ENCODE peak calls at places on chromosomes 1 and 21, in eight cellular contexts. T is GM12878, P is ovary, V is NB4, M is tibial nerve, F is thyroid gland, S is IMR-90, H is transverse colon. E is an unnamed sample.

GRCh38 chr1:153533689-153534201 is 2.0 kb downstream of the S100A6 start:
- DNase-seq in S (peak), T (no peak), M (peak), P (peak), H (peak), V (no peak), F (no peak), E (peak)

GRCh38 chr1:51520700-51521248 is 1.7 kb upstream of the EPS15 start:
- DNase-seq in S (no peak), F (no peak), T (no peak), V (peak), M (no peak), P (no peak), H (no peak), E (no peak)

GRCh38 chr1:15740833-15741182 is 1.5 kb upstream of the TMEM82 start:
- DNase-seq in F (no peak), M (no peak), V (no peak), S (no peak), P (no peak), T (no peak), H (no peak), E (no peak)

GRCh38 chr1:87820667-87821066 is 492.0 kb downstream of the LMO4 start:
- DNase-seq in P (no peak), S (no peak), F (no peak), V (no peak), H (no peak), M (no peak), T (no peak), E (no peak)

GRCh38 chr1:71049951-71050598 is 2.5 kb upstream of the PTGER3 start:
- DNase-seq in V (peak), F (no peak), M (peak), S (peak), T (peak), P (no peak), H (no peak), E (no peak)

GRCh38 chr1:227192163-227192562 is 126.1 kb downstream of the CDC42BPA start:
- DNase-seq in V (peak), M (no peak), H (peak), P (no peak), F (no peak), S (peak), T (peak), E (peak)

GRCh38 chr21:44925027-44925755 is 4.5 kb upstream of the ITGB2 start:
- DNase-seq in P (no peak), H (no peak), V (peak), F (no peak), M (no peak), T (no peak), S (peak), E (no peak)

GRCh38 chr1:70327306-70328076 is 27.0 kb downstream of the ANKRD13C start:
- DNase-seq in T (no peak), P (no peak), F (no peak), S (peak), H (no peak), V (no peak), M (no peak), E (no peak)

GRCh38 chr1:88401283-88401682 is 282.8 kb upstream of the PKN2 start:
- DNase-seq in M (no peak), H (no peak), T (peak), V (no peak), S (no peak), F (no peak), P (no peak), E (no peak)

GRCh38 chr1:183871142-183871541 is 66.2 kb downstream of the RGL1 start:
- DNase-seq in M (peak), S (peak), H (no peak), T (no peak), P (no peak), F (no peak), V (no peak), E (no peak)

GRCh38 chr1:230394741-230395140 is 31.4 kb downstream of the PGBD5 start:
- DNase-seq in V (no peak), M (no peak), T (no peak), S (no peak), F (no peak), P (no peak), H (no peak), E (peak)

GRCh38 chr1:235434001-235434400 is 66.8 kb downstream of the TBCE start:
- DNase-seq in H (no peak), F (no peak), V (no peak), P (no peak), S (no peak), M (no peak), T (no peak), E (no peak)

GRCh38 chr1:53073899-53074311 is 11.9 kb downstream of the PODN start:
- DNase-seq in S (no peak), M (peak), V (no peak), P (peak), T (no peak), H (peak), F (no peak), E (peak)

GRCh38 chr1:184143449-184143848 is 91.9 kb downstream of the TSEN15 start:
- DNase-seq in F (peak), V (no peak), T (no peak), S (peak), M (no peak), H (no peak), P (no peak), E (no peak)

DNA sequence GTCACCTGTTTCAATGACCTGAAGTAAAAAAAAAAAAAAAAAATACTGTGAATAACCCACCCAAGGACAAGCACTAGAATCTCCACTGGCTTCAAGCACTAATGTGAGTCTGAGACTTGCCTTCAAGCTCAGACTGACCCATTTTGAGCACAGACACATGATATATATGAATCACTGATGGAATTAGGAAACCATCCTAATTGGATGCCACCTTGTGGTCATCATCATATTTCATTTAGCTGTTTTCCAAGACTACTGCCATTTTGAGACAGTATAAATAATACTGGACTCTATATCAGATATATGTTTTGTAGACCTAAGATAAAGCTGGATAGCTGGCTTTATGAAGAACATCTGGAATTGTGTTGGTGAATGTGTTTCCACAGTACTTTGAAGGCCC is 1232.0 kb downstream of the KCNT2 start:
- DNase-seq in S (peak), T (no peak), F (no peak), P (no peak), M (no peak), V (peak), H (no peak), E (no peak)
- TF ChIP-seq CTCF in S (no peak), T (no peak), F (no peak), P (no peak), M (no peak), V (no peak), H (no peak), E (no peak)

DNA sequence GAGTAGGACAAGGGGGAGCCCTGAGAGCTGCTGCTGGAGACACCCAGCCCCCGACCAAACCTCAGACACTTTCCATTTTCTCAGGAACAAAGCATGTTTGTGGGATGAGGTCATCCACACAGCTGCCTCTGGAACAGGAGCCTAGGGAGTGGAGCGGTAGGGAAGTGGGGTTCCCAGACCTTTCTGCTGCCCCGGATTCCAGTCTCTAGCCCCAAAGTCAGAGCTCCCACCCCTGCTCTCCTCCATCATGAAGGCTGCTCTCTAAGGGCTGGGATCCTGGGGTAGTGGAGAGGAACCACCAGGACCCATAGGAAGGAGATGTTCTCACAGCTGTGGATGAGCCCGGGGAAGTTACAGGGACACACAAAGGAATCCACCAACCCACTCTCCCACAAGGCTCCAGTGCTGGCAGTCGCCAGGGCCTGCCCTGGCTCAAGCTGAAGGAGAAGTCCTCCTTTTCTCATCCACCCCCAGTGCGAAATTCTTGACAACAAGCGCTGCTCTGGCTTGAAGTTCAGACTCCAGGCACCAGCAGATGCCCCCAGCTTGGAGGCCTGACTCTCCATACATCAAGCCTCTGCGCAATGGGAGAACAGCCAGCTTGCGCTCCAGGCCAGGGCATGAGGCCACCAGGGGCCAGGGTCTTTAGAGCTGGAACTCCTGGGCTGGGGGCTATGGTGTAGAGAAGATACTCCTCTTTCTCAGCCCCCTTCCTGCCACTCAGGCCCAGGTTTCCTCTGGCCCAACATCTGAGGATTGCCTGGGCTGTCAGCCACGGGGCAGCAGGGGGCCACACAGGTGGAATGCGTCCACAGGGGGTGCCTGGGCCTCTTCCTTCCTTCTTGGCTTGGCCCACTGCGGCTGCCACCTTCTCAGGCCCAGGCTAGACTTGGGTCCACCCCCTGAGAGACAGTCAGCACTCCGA is 4.5 kb downstream of the FHL3 start:
- DNase-seq in V (peak), P (peak), H (no peak), T (no peak), F (no peak), S (peak), M (peak), E (peak)
- TF ChIP-seq POLR2A in V (no peak), P (peak), H (no peak), T (no peak), F (no peak), S (no peak), M (no peak), E (no peak)

GRCh38 chr1:97202481-97202880 is 480.9 kb downstream of the PTBP2 start:
- DNase-seq in V (no peak), F (no peak), H (no peak), T (no peak), M (no peak), P (no peak), S (no peak), E (no peak)
- TF ChIP-seq CTCF in V (no peak), F (no peak), H (no peak), T (no peak), M (no peak), P (no peak), S (no peak), E (no peak)

GRCh38 chr1:27436204-27437159 is 44.1 kb downstream of the GPR3 start:
- DNase-seq in V (peak), H (peak), F (no peak), T (no peak), S (peak), M (peak), P (no peak), E (no peak)
- TF ChIP-seq POLR2A in V (no peak), H (peak), F (peak), T (no peak), S (no peak), M (peak), P (no peak), E (no peak)

DNA sequence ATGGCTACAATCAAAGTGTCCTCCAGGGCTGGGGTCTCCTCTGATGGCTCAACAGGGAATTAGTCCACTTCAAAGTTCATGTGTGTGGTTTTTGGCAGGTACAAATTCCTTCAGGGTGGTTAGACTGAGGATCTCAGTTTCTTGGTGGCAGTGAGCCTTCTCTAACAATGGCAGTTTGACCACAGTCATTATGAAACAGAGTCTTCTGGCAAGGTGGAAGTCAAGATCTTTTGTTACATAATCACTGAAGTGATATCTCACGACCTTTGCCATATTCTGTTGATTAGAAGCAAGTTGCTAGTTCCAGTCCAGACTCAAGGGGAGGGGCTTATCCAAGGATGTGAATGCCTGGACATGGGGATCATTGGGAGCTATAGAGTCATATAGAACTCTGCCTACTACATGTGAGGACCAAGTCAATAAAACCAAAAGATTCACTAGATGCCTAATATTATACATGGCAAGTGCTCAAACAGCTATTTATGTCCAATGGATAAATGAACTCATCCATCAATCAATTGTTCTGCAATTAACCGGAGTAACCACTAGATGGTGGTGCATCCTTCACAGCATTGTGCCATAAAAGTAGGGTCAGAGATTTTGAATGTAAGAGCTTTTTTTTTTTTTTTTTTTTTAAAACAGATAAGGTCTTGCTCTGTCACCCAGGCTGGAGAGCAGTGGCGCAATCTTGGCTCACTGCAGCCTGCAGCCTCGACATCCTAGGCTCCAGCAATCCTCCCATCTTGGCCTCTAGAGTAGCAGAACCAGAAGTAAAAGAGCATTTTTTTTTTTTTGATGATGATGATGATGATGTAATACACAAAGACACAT is 131.9 kb downstream of the CRB1 start:
- DNase-seq in P (no peak), F (peak), M (no peak), H (no peak), T (peak), V (peak), S (peak), E (no peak)
- TF ChIP-seq CTCF in P (no peak), F (no peak), M (no peak), H (peak), T (peak), V (peak), S (peak), E (no peak)

DNA sequence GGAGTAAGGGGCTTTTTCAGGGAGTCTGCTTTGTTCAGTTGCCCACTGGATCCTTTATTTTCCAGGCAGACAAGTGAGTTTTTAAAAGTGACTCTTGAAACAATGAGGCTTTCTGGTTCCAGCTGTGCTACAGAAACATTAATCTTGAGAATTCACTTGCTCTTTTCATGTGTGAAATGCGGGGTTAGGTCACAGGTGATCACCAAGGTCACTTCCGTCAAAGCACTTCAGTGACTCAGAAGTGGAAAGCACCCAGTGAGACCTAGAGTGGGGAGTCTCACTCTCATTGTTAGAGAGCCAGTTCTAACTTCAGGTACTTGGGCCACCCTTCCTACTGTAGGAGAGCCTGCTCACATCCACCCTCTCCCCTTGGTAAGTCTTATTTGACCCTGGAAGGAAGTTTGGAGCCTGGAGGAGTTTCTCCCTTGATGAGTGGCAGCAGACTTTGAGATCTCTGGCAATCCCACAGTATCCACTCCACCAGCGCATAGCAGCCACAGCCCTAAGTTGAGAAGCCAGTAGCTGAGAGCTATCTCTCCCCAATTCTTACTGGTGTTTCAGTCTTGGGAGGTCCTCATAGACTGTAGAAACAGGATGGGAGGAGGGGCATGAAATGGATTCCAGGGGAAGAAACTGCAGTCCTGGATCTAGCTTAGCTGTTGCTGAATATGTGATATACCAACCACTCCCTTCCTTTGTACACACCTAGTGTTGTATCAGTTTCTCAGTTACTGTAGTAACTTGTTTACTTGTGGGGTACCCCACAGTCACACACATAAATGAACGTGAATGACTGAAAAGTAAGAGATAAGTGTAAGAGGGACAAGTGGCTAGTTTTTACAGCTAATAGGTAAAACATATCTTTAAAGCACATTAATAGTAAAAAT is 3.1 kb downstream of the TACSTD2 start:
- DNase-seq in P (no peak), M (no peak), F (peak), S (no peak), H (no peak), V (no peak), T (peak), E (no peak)
- TF ChIP-seq POLR2A in P (no peak), M (no peak), F (no peak), S (no peak), H (no peak), V (no peak), T (peak), E (no peak)

GRCh38 chr21:43354016-43354420 is 72.9 kb downstream of the SIK1 start:
- DNase-seq in H (peak), P (no peak), T (no peak), S (no peak), M (no peak), V (no peak), F (no peak), E (no peak)

GRCh38 chr21:43357708-43358430 is 69.1 kb downstream of the SIK1 start:
- DNase-seq in T (no peak), S (no peak), H (no peak), P (no peak), M (no peak), V (no peak), F (no peak), E (no peak)

GRCh38 chr21:43354666-43355065 is 72.3 kb downstream of the SIK1 start:
- DNase-seq in S (no peak), T (no peak), V (no peak), F (no peak), H (no peak), P (no peak), M (no peak), E (no peak)

GRCh38 chr21:43355196-43355924 is 71.6 kb downstream of the SIK1 start:
- DNase-seq in P (no peak), M (no peak), F (no peak), H (no peak), T (no peak), S (no peak), V (no peak), E (no peak)

GRCh38 chr21:43355925-43356289 is 71.0 kb downstream of the SIK1 start:
- DNase-seq in M (no peak), P (no peak), V (peak), F (no peak), T (no peak), H (no peak), S (no peak), E (no peak)
- TF ChIP-seq CTCF in M (no peak), P (no peak), V (no peak), F (no peak), T (peak), H (no peak), S (no peak), E (no peak)

E was measured in lower leg skin.